ENCODE peak calls at places on chromosomes 13 and 19, in five cellular contexts. V is A172, I is GM10248, Z is HFFc6, G is GM12864. M is an unnamed sample.

GRCh38 chr19:6057651-6058365 is 52.5 kb downstream of the RFX2 start:
- DNase-seq in V (no peak), I (no peak), Z (no peak), G (no peak), M (no peak)

GRCh38 chr19:38210458-38210987 is 13.5 kb downstream of the DPF1 start:
- DNase-seq in V (no peak), I (no peak), Z (no peak), G (no peak), M (peak)

GRCh38 chr19:8391274-8392016 is 1.3 kb downstream of the RAB11B start:
- DNase-seq in V (no peak), I (no peak), Z (no peak), G (no peak), M (no peak)

GRCh38 chr13:30133554-30133912 is 173.8 kb downstream of the KATNAL1 start:
- DNase-seq in V (no peak), I (no peak), Z (no peak), G (no peak), M (no peak)

GRCh38 chr13:35720690-35721554 is 244.4 kb upstream of the MAB21L1 start:
- DNase-seq in V (peak), I (peak), Z (peak), G (no peak), M (peak)

GRCh38 chr13:51697855-51698254 is 106.1 kb downstream of the DHRS12 start:
- DNase-seq in V (no peak), I (no peak), Z (no peak), G (no peak), M (no peak)

GRCh38 chr13:110269509-110270185 is 37.3 kb downstream of the COL4A1 start:
- DNase-seq in V (no peak), I (no peak), Z (no peak), G (no peak), M (no peak)

GRCh38 chr13:23899555-23899954 is 2.3 kb upstream of the C1QTNF9B start:
- DNase-seq in V (peak), I (no peak), Z (peak), G (no peak), M (no peak)

GRCh38 chr13:51249254-51249653 is 27.1 kb downstream of the FAM124A start:
- DNase-seq in V (no peak), I (no peak), Z (no peak), G (no peak), M (no peak)

GRCh38 chr13:45799451-45799850 is 52.1 kb downstream of the SIAH3 start:
- DNase-seq in V (no peak), I (no peak), Z (no peak), G (no peak), M (no peak)

GRCh38 chr13:94886191-94886590 is 173.8 kb upstream of the SOX21 start:
- DNase-seq in V (peak), I (no peak), Z (peak), G (no peak), M (no peak)

GRCh38 chr19:511101-511841 is 4.0 kb downstream of the TPGS1 start:
- DNase-seq in V (peak), I (peak), Z (no peak), G (no peak), M (no peak)

GRCh38 chr13:80145291-80145690 is 195.6 kb downstream of the SPRY2 start:
- DNase-seq in V (no peak), I (no peak), Z (no peak), G (no peak), M (no peak)

GRCh38 chr19:12270854-12271253 is 23.8 kb downstream of the ZNF44 start:
- DNase-seq in V (no peak), I (no peak), Z (no peak), G (no peak), M (no peak)

GRCh38 chr13:28719656-28720055 is 886 bp upstream of the SLC46A3 start:
- DNase-seq in V (peak), I (no peak), Z (peak), G (no peak), M (no peak)

GRCh38 chr13:113297370-113297871 is 382 bp downstream of the LAMP1 start:
- DNase-seq in V (peak), I (peak), Z (peak), G (peak), M (no peak)

GRCh38 chr19:48970139-48970766 is 5.1 kb downstream of the FTL start:
- DNase-seq in V (no peak), I (no peak), Z (no peak), G (no peak), M (no peak)

GRCh38 chr19:32450217-32450616 is 44.6 kb downstream of the DPY19L3 start:
- DNase-seq in V (no peak), I (no peak), Z (no peak), G (no peak), M (no peak)

GRCh38 chr19:17137417-17137816 is 61.8 kb downstream of the MYO9B start:
- DNase-seq in V (no peak), I (no peak), Z (no peak), G (no peak), M (no peak)

GRCh38 chr13:91211548-91211947 is 135.9 kb upstream of the MIR17HG start:
- DNase-seq in V (no peak), I (no peak), Z (no peak), G (no peak), M (no peak)

GRCh38 chr19:38687837-38688378 is 40.5 kb downstream of the ACTN4 start:
- DNase-seq in V (no peak), I (no peak), Z (no peak), G (no peak), M (no peak)

GRCh38 chr19:17871878-17872250 is at the start of gene SLC5A5:
- DNase-seq in V (no peak), I (no peak), Z (no peak), G (no peak), M (no peak)

GRCh38 chr19:40465025-40465780 is at the start of gene BLVRB:
- DNase-seq in V (peak), I (no peak), Z (peak), G (no peak), M (no peak)

GRCh38 chr19:20357921-20358320 is 190.9 kb downstream of the ZNF486 start:
- DNase-seq in V (no peak), I (no peak), Z (no peak), G (no peak), M (no peak)

GRCh38 chr13:29520671-29521070 is 74.8 kb downstream of the SLC7A1 start:
- DNase-seq in V (peak), I (no peak), Z (peak), G (no peak), M (no peak)

GRCh38 chr19:10593820-10594637 is 6.9 kb upstream of the AP1M2 start:
- DNase-seq in V (no peak), I (no peak), Z (peak), G (no peak), M (peak)

GRCh38 chr19:42140125-42140754 is 8.0 kb upstream of the POU2F2 start:
- DNase-seq in V (peak), I (no peak), Z (peak), G (no peak), M (no peak)

GRCh38 chr19:35484637-35485036 is 5.6 kb downstream of the KRTDAP start:
- DNase-seq in V (no peak), I (peak), Z (no peak), G (peak), M (no peak)

GRCh38 chr13:67273001-67273400 is 42.9 kb upstream of the PCDH9 start:
- DNase-seq in V (no peak), I (no peak), Z (no peak), G (no peak), M (no peak)

GRCh38 chr13:95426631-95427030 is 125.4 kb upstream of the ABCC4 start:
- DNase-seq in V (no peak), I (no peak), Z (no peak), G (no peak), M (no peak)